ENCODE peak calls at places on chromosomes 16 and 17, in nine cellular contexts. W is H9, H is HFFc6, C is omental fat pad, N is PC-9, E is H1, G is cardiac fibroblast, T is HFF-Myc, K is AG09319. B is an unnamed sample.

GRCh38 chr17:27485125-27485524 is 28.9 kb downstream of the KSR1 start:
- DNase-seq in W (no peak), H (no peak), C (no peak), N (no peak), E (no peak), G (no peak), T (no peak), K (no peak), B (no peak)

GRCh38 chr16:26598989-26599785 is 467.5 kb upstream of the C16orf82 start:
- DNase-seq in W (no peak), H (no peak), C (no peak), N (no peak), E (peak), G (no peak), T (no peak), K (no peak), B (no peak)

GRCh38 chr16:57013902-57014301 is 24.5 kb downstream of the NLRC5 start:
- DNase-seq in W (no peak), H (no peak), C (no peak), N (no peak), E (no peak), G (no peak), T (no peak), K (no peak), B (no peak)

GRCh38 chr17:64692187-64692586 is 30.1 kb upstream of the SMURF2 start:
- DNase-seq in W (no peak), H (no peak), C (no peak), N (no peak), E (no peak), G (peak), T (no peak), K (no peak), B (no peak)

GRCh38 chr17:59617141-59617757 is 2.4 kb upstream of the CLTC start:
- DNase-seq in W (no peak), H (no peak), C (no peak), N (peak), E (no peak), G (no peak), T (no peak), K (no peak), B (no peak)

GRCh38 chr17:36148559-36149295 is 27.7 kb downstream of the TBC1D3B start:
- DNase-seq in W (peak), H (peak), C (peak), N (no peak), E (peak), G (peak), T (peak), K (no peak), B (peak)

GRCh38 chr17:9294661-9295210 is 273.4 kb downstream of the NTN1 start:
- DNase-seq in W (no peak), H (no peak), C (no peak), N (no peak), E (no peak), G (no peak), T (no peak), K (no peak), B (no peak)

GRCh38 chr16:70746708-70747424 is 54.1 kb downstream of the VAC14 start:
- DNase-seq in W (no peak), H (peak), C (no peak), N (peak), E (no peak), G (peak), T (peak), K (peak), B (peak)

GRCh38 chr17:44324092-44324570 is 492 bp downstream of the SLC25A39 start:
- DNase-seq in W (no peak), H (no peak), C (no peak), N (no peak), E (no peak), G (no peak), T (no peak), K (no peak), B (peak)

GRCh38 chr16:88102597-88102996 is 151.4 kb downstream of the BANP start:
- DNase-seq in W (no peak), H (no peak), C (no peak), N (no peak), E (no peak), G (no peak), T (no peak), K (no peak), B (no peak)

GRCh38 chr16:83717814-83718213 is 90.0 kb upstream of the HSBP1 start:
- DNase-seq in W (no peak), H (no peak), C (no peak), N (no peak), E (no peak), G (peak), T (peak), K (peak), B (no peak)

GRCh38 chr16:67668495-67669157 is 2.0 kb downstream of the C16orf86 start:
- DNase-seq in W (no peak), H (no peak), C (no peak), N (no peak), E (no peak), G (no peak), T (no peak), K (no peak), B (no peak)

GRCh38 chr17:64773836-64774761 is 112.0 kb upstream of the SMURF2 start:
- DNase-seq in W (peak), H (peak), C (no peak), N (peak), E (peak), G (peak), T (peak), K (peak), B (peak)

GRCh38 chr17:34314279-34314678 is 5.0 kb upstream of the CCL8 start:
- DNase-seq in W (no peak), H (no peak), C (no peak), N (no peak), E (no peak), G (peak), T (no peak), K (peak), B (no peak)

GRCh38 chr17:75591722-75592302 is 4.2 kb downstream of the MYO15B start:
- DNase-seq in W (peak), H (no peak), C (no peak), N (no peak), E (no peak), G (no peak), T (no peak), K (no peak), B (no peak)

GRCh38 chr16:7185689-7186088 is 147.0 kb upstream of the RBFOX1 start:
- DNase-seq in W (no peak), H (no peak), C (no peak), N (peak), E (no peak), G (no peak), T (no peak), K (no peak), B (no peak)

GRCh38 chr16:28491080-28491969 is 549 bp downstream of the CLN3 start:
- DNase-seq in W (peak), H (peak), C (no peak), N (peak), E (no peak), G (peak), T (no peak), K (no peak), B (peak)

GRCh38 chr17:77487211-77487629 is 346.5 kb downstream of the SEC14L1 start:
- DNase-seq in W (no peak), H (no peak), C (no peak), N (no peak), E (no peak), G (no peak), T (no peak), K (no peak), B (no peak)

DNA sequence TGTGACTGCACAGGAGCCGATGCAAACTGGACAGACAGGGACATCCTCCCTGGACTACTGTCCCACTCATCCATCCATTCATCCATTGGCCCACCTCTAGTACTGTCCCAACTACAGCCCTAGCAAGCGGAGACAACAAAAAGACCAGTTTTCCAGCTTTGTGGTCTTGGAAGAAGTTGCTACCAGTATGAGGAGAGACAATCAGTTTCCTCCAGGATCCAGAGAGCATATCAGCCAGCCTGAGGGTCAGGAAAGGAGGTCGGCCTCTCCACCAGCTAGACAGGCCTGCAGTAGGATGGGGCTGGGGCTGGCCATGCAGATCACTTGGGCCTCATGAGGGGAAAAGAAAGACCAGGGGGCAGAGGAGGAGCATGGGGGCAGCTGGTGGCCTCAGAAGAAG is 16.8 kb downstream of the KRT33A start:
- DNase-seq in W (no peak), H (no peak), C (no peak), N (no peak), E (no peak), G (no peak), T (no peak), K (no peak), B (no peak)
- TF ChIP-seq CTCF in W (no peak), H (no peak), C (no peak), N (no peak), E (no peak), G (no peak), T (no peak), K (no peak), B (no peak)

GRCh38 chr17:74431568-74432483 is at the start of gene GPRC5C:
- DNase-seq in W (peak), H (no peak), C (no peak), N (peak), E (peak), G (peak), T (no peak), K (no peak), B (peak)
- TF ChIP-seq CTCF in W (no peak), H (no peak), C (no peak), N (no peak), E (no peak), G (no peak), T (no peak), K (no peak), B (no peak)

DNA sequence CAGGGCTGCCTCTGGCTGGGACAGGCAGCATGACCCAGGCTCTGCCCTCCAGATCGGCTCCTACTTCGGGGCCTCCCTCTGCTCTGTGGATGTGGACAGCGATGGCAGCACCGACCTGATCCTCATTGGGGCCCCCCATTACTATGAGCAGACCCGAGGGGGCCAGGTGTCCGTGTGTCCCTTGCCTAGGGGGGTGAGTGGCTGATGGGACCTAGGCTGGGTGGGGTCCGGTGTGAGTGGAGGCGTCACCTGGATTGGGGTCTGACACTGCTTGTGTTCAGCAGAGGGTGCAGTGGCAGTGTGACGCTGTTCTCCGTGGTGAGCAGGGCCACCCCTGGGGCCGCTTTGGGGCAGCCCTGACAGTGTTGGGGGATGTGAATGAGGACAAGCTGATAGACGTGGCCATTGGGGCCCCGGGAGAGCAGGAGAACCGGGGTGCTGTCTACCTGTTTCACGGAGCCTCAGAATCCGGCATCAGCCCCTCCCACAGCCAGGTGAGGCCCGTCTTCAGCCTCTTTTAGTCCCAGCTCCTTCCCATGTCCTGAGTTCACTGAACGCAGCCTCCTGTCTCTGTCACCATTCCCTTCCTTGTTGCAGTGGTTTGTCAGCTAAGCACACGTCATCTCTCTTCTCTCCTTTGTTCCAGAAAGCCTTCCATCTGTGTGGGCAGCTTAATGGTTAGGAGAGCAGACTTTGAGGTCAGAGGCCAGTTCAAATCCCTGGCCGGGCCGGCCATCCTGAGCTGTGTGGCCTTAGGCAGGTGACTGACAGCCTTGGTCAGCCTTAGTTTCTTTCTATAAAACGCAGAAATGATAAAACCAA is 16.9 kb downstream of the COX6A2 start:
- DNase-seq in W (no peak), H (no peak), C (no peak), N (no peak), E (no peak), G (no peak), T (no peak), K (no peak), B (no peak)
- TF ChIP-seq CTCF in W (no peak), H (no peak), C (no peak), N (no peak), E (no peak), G (no peak), T (no peak), K (no peak), B (no peak)

GRCh38 chr17:1562178-1562643 is 381 bp downstream of the PITPNA start:
- DNase-seq in W (peak), H (peak), C (no peak), N (no peak), E (no peak), G (peak), T (no peak), K (no peak), B (no peak)
- TF ChIP-seq CTCF in W (no peak), H (no peak), C (no peak), N (no peak), E (no peak), G (no peak), T (no peak), K (no peak), B (no peak)

DNA sequence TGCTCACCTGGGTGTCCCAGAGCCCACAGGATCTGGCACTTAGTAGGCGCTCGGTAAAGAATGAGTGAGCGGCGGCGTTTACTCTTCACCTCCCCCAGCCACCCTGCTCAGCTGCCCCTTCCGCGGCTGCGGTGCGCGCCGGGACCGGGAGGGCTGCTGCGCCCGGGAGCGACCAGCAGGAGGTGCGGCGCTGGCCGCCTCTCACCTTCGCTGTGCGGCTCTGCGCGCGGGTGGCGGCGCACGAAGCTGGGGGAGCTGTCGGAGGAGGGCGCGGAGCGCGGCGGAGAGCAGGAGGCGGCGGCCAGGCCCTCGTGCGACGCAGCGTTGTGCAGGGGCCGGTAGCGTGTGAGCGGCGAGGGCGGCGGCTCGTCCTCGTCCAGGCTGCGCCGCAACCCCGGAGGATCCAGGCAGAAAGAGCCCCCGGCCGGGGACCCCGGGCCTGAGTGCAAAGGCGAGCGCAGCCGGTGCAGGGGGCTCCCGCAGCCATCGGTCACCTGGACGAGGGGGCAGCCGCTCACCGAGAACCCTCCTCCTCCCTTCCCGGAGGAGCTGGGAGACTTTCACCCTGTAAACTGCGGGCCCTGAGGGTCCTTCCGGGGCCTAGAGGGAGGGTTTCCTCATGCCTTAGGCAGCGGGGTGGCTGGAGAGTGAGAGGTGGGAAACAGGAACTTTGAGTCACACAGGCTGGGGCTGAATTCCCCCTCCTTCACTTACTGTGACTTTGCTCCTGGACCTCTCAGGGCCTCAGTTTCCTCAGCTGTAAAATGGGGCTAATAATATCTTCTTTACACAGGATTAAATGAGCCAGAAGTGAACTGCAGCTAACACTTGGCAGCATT is 12.5 kb downstream of the SAMD14 start:
- DNase-seq in W (peak), H (peak), C (no peak), N (no peak), E (no peak), G (peak), T (no peak), K (no peak), B (peak)
- TF ChIP-seq CTCF in W (peak), H (peak), C (no peak), N (peak), E (peak), G (peak), T (peak), K (peak), B (peak)

DNA sequence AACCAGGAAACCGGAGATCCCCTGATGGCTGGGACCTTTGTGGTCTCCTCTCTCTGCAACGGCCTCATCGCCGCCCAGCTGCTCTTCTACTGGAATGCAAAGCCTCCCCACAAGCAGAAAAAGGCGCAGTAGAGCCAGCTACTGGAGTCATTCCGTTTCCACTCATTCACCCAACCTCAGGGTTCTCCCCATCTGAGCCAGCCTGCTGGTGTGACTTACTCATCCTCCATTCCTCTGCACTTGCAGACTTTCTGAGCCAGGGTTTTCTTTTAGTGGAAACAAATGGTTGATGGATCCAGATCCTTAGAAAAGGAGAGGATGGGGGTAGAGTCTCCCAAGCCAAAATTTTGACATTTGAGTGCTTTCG is 2.5 kb downstream of the SOX15 start:
- DNase-seq in W (no peak), H (peak), C (no peak), N (peak), E (no peak), G (peak), T (peak), K (peak), B (no peak)
- TF ChIP-seq CTCF in W (no peak), H (peak), C (no peak), N (no peak), E (no peak), G (peak), T (no peak), K (no peak), B (no peak)